ENCODE peak calls at places on chromosomes 1 and 21, in six cellular contexts. W is KBM-7, Q is NCI-H1092, V is neural progenitor cell, G is type B pancreatic cell, I is skeletal muscle cell. K is an unnamed sample.

GRCh38 chr1:98706173-98706848 is 44.8 kb downstream of the SNX7 start:
- DNase-seq in I (no peak), G (no peak), Q (no peak), V (no peak), W (no peak), K (peak)

GRCh38 chr1:159180516-159180915 is 9.1 kb downstream of the CADM3 start:
- DNase-seq in Q (no peak), V (no peak), G (no peak), I (no peak), W (no peak), K (no peak)

GRCh38 chr1:18945401-18945849 is 11.1 kb downstream of the IFFO2 start:
- DNase-seq in W (no peak), Q (no peak), G (no peak), V (peak), I (peak), K (no peak)

GRCh38 chr1:104406731-104407130 is 657.0 kb downstream of the AMY1C start:
- DNase-seq in I (no peak), V (no peak), G (no peak), W (no peak), Q (no peak), K (no peak)

GRCh38 chr21:15066231-15066577 is 1.4 kb upstream of the NRIP1 start:
- DNase-seq in W (no peak), Q (no peak), G (no peak), I (no peak), V (no peak), K (no peak)

GRCh38 chr21:37594472-37594951 is 227.9 kb downstream of the DYRK1A start:
- DNase-seq in G (no peak), Q (no peak), W (no peak), V (no peak), I (no peak), K (no peak)

GRCh38 chr1:1128454-1129139 is 12.7 kb upstream of the C1orf159 start:
- DNase-seq in I (no peak), W (no peak), G (no peak), Q (no peak), V (no peak), K (no peak)

GRCh38 chr1:66552287-66552686 is 18.3 kb downstream of the SGIP1 start:
- DNase-seq in Q (no peak), W (no peak), V (no peak), I (no peak), G (no peak), K (no peak)

GRCh38 chr1:94106716-94107115 is 14.2 kb downstream of the ABCA4 start:
- DNase-seq in Q (no peak), I (no peak), W (no peak), V (no peak), G (no peak), K (no peak)

GRCh38 chr1:17470021-17470799 is 30.7 kb upstream of the RCC2 start:
- DNase-seq in W (no peak), Q (no peak), G (no peak), V (no peak), I (no peak), K (no peak)

GRCh38 chr1:79364896-79365295 is 358.4 kb upstream of the ADGRL4 start:
- DNase-seq in I (no peak), G (no peak), W (no peak), V (no peak), Q (no peak), K (peak)

GRCh38 chr1:214581785-214582184 is 21.2 kb upstream of the CENPF start:
- DNase-seq in V (no peak), Q (no peak), G (no peak), W (no peak), I (peak), K (peak)

GRCh38 chr21:30434033-30434631 is 4.1 kb downstream of the KRTAP13-4 start:
- DNase-seq in W (peak), G (no peak), I (no peak), Q (peak), V (peak), K (peak)

GRCh38 chr1:12566484-12567287 is 51.3 kb downstream of the DHRS3 start:
- DNase-seq in Q (no peak), V (no peak), I (no peak), W (no peak), G (no peak), K (no peak)

GRCh38 chr1:152622803-152623202 is at the start of gene LCE3A:
- DNase-seq in V (no peak), I (peak), W (peak), G (no peak), Q (no peak), K (no peak)

GRCh38 chr1:213017447-213018273 is 2.0 kb upstream of the ANGEL2 start:
- DNase-seq in G (no peak), V (no peak), Q (no peak), W (no peak), I (no peak), K (no peak)

GRCh38 chr21:35743571-35743970 is 316.8 kb downstream of the SETD4 start:
- DNase-seq in W (no peak), I (peak), G (no peak), V (no peak), Q (no peak), K (no peak)

GRCh38 chr1:201807958-201808632 is 20.9 kb upstream of the IPO9 start:
- DNase-seq in I (no peak), G (no peak), Q (no peak), V (no peak), W (no peak), K (no peak)

GRCh38 chr1:28896609-28896986 is 17.8 kb upstream of the EPB41 start:
- DNase-seq in W (no peak), G (no peak), Q (no peak), I (no peak), V (no peak), K (no peak)

GRCh38 chr1:5742032-5742431 is 250.2 kb downstream of the NPHP4 start:
- DNase-seq in I (no peak), W (no peak), G (no peak), V (no peak), Q (no peak), K (no peak)

GRCh38 chr1:107831921-107832320 is 133.1 kb downstream of the VAV3 start:
- DNase-seq in V (no peak), Q (no peak), W (no peak), I (no peak), G (no peak), K (no peak)

GRCh38 chr1:95041491-95042165 is 31.1 kb downstream of the ALG14 start:
- DNase-seq in V (peak), W (peak), I (peak), G (no peak), Q (peak), K (peak)

GRCh38 chr1:89489037-89489729 is 35.4 kb upstream of the LRRC8B start:
- DNase-seq in Q (no peak), I (peak), V (no peak), G (no peak), W (peak), K (peak)

GRCh38 chr1:6580588-6581270 is 935 bp downstream of the ZBTB48 start:
- DNase-seq in G (no peak), I (no peak), W (peak), Q (no peak), V (peak), K (no peak)

GRCh38 chr21:43866659-43867331 is 1.8 kb downstream of the AGPAT3 start:
- DNase-seq in G (no peak), I (no peak), V (no peak), Q (no peak), W (no peak), K (no peak)

GRCh38 chr1:167185062-167185461 is 35.6 kb upstream of the POU2F1 start:
- DNase-seq in V (no peak), Q (no peak), I (no peak), G (no peak), W (no peak), K (no peak)

GRCh38 chr21:16468191-16468590 is 738.4 kb downstream of the USP25 start:
- DNase-seq in W (no peak), G (no peak), V (no peak), Q (no peak), I (no peak), K (peak)

GRCh38 chr21:42594616-42595280 is 58.7 kb upstream of the PDE9A start:
- DNase-seq in Q (no peak), V (no peak), G (no peak), W (no peak), I (no peak), K (no peak)

GRCh38 chr1:184888505-184888904 is 85.8 kb downstream of the NIBAN1 start:
- DNase-seq in I (no peak), W (no peak), Q (no peak), V (no peak), G (no peak), K (peak)

GRCh38 chr1:58908539-58909161 is 124.8 kb upstream of the JUN start:
- DNase-seq in Q (no peak), I (no peak), V (no peak), G (no peak), W (no peak), K (no peak)

GRCh38 chr1:6490181-6491075 is 1.0 kb downstream of the PLEKHG5 start:
- DNase-seq in Q (peak), V (peak), G (no peak), I (no peak), W (peak), K (peak)

GRCh38 chr1:183776731-183777130 is 28.2 kb upstream of the RGL1 start:
- DNase-seq in V (no peak), W (no peak), G (no peak), I (no peak), Q (no peak), K (no peak)

GRCh38 chr1:54309631-54310366 is 96.4 kb downstream of the SSBP3 start:
- DNase-seq in V (peak), G (no peak), W (no peak), I (no peak), Q (no peak), K (no peak)

GRCh38 chr1:65471901-65472332 is 51.4 kb downstream of the LEPR start:
- DNase-seq in V (no peak), Q (no peak), G (no peak), I (no peak), W (no peak), K (no peak)

GRCh38 chr1:15323989-15324866 is 77.2 kb downstream of the FHAD1 start:
- DNase-seq in G (no peak), V (no peak), W (no peak), Q (no peak), I (no peak), K (no peak)

GRCh38 chr1:12251442-12251841 is 21.6 kb downstream of the VPS13D start:
- DNase-seq in Q (no peak), V (no peak), W (no peak), I (peak), G (no peak), K (no peak)

GRCh38 chr1:86247553-86248279 is 91.1 kb upstream of the COL24A1 start:
- DNase-seq in I (no peak), G (no peak), W (no peak), V (no peak), Q (no peak), K (peak)

GRCh38 chr1:6506210-6507036 is 15.0 kb upstream of the PLEKHG5 start:
- DNase-seq in Q (no peak), I (no peak), G (no peak), W (no peak), V (no peak), K (no peak)

GRCh38 chr1:94792876-94793605 is 27.1 kb upstream of the SLC44A3 start:
- DNase-seq in Q (no peak), G (no peak), W (no peak), I (peak), V (no peak), K (peak)

GRCh38 chr1:236516929-236517704 is 6.7 kb upstream of the LGALS8 start:
- DNase-seq in G (no peak), V (no peak), Q (no peak), I (no peak), W (no peak), K (peak)